ENCODE peak calls at places on chromosomes 16 and 17, in five cellular contexts. One of them, this sample, is unnamed.

GRCh38 chr17:56908061-56908542 is 5.7 kb downstream of the TRIM25 start:
- DNase-seq in psoas muscle: peak
- DNase-seq in fibroblast of pulmonary artery: no peak
- DNase-seq in lung: peak
- DNase-seq in A549: no peak
- DNase-seq in this sample: no peak

GRCh38 chr17:31561469-31562412 is 170.3 kb downstream of the RAB11FIP4 start:
- DNase-seq in psoas muscle: no peak
- DNase-seq in fibroblast of pulmonary artery: peak
- DNase-seq in lung: no peak
- DNase-seq in A549: no peak
- DNase-seq in this sample: peak

GRCh38 chr17:73118876-73119485 is 26.5 kb upstream of the SLC39A11 start:
- DNase-seq in psoas muscle: no peak
- DNase-seq in fibroblast of pulmonary artery: no peak
- DNase-seq in lung: no peak
- DNase-seq in A549: no peak
- DNase-seq in this sample: no peak

GRCh38 chr16:77213542-77214108 is 14.4 kb downstream of the SYCE1L start:
- DNase-seq in psoas muscle: no peak
- DNase-seq in fibroblast of pulmonary artery: peak
- DNase-seq in lung: peak
- DNase-seq in A549: peak
- DNase-seq in this sample: no peak

GRCh38 chr16:14106457-14106856 is 35.3 kb downstream of the MRTFB start:
- DNase-seq in psoas muscle: no peak
- DNase-seq in fibroblast of pulmonary artery: no peak
- DNase-seq in lung: no peak
- DNase-seq in A549: no peak
- DNase-seq in this sample: no peak

GRCh38 chr16:71895679-71896385 is 501 bp downstream of the IST1 start:
- DNase-seq in psoas muscle: peak
- DNase-seq in fibroblast of pulmonary artery: peak
- DNase-seq in lung: peak
- DNase-seq in A549: peak
- DNase-seq in this sample: peak

GRCh38 chr16:81095653-81095952 is 592 bp downstream of the GCSH start:
- DNase-seq in psoas muscle: no peak
- DNase-seq in fibroblast of pulmonary artery: no peak
- DNase-seq in lung: no peak
- DNase-seq in A549: no peak
- DNase-seq in this sample: peak

GRCh38 chr16:48525201-48526057 is 84.6 kb downstream of the N4BP1 start:
- DNase-seq in psoas muscle: no peak
- DNase-seq in fibroblast of pulmonary artery: no peak
- DNase-seq in lung: no peak
- DNase-seq in A549: no peak
- DNase-seq in this sample: no peak

GRCh38 chr17:74380959-74381808 is 13.9 kb downstream of the GPR142 start:
- DNase-seq in psoas muscle: peak
- DNase-seq in fibroblast of pulmonary artery: no peak
- DNase-seq in lung: no peak
- DNase-seq in A549: no peak
- DNase-seq in this sample: no peak

GRCh38 chr16:19898924-19899604 is 14.4 kb upstream of the GPRC5B start:
- DNase-seq in psoas muscle: no peak
- DNase-seq in fibroblast of pulmonary artery: peak
- DNase-seq in lung: peak
- DNase-seq in A549: peak
- DNase-seq in this sample: peak

GRCh38 chr17:75645889-75646625 is 12.8 kb downstream of the SMIM5 start:
- DNase-seq in psoas muscle: no peak
- DNase-seq in fibroblast of pulmonary artery: peak
- DNase-seq in lung: peak
- DNase-seq in A549: peak
- DNase-seq in this sample: peak

GRCh38 chr16:54690710-54691109 is 240.0 kb upstream of the IRX5 start:
- DNase-seq in psoas muscle: no peak
- DNase-seq in fibroblast of pulmonary artery: no peak
- DNase-seq in lung: no peak
- DNase-seq in A549: no peak
- DNase-seq in this sample: no peak

DNA sequence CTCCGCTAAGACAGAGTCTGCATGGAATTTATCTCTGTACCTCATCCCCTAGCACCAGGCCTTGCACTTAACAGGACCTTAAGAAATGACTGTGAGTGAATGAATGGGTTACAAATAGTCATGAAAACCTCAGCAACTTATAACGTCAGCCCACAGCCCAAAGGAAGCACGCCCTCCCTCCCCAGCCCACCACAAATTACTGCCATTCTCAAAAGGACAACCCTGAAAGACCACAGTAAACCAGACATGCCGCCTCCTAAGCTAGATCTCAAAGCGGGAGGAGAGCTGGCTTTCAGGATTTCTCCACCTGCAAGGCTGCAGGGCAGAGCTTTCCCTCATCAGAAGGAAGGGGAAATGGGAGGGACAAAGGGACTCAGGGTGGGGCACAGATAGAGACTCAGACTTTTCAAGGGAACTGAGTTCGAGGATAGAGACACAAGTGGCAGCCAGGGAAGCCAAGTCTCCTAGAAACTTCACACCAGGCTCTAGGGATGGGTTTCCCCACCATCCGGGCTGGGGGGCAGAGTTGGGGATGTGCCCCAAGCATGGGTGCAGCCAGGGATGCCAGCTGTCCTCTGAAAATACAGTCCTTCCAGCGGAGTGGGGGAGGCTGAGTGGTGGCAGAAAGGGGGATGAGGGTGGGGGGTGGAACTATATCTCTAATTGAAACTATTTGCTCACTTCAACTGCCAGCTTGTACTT is 56.7 kb downstream of the PLXDC1 start:
- DNase-seq in psoas muscle: no peak
- DNase-seq in fibroblast of pulmonary artery: no peak
- DNase-seq in lung: no peak
- DNase-seq in A549: no peak
- DNase-seq in this sample: no peak
- H3K4me3 ChIP-seq in psoas muscle: no peak
- H3K4me3 ChIP-seq in fibroblast of pulmonary artery: no peak
- H3K4me3 ChIP-seq in lung: no peak
- H3K4me3 ChIP-seq in A549: no peak
- H3K4me3 ChIP-seq in this sample: no peak

DNA sequence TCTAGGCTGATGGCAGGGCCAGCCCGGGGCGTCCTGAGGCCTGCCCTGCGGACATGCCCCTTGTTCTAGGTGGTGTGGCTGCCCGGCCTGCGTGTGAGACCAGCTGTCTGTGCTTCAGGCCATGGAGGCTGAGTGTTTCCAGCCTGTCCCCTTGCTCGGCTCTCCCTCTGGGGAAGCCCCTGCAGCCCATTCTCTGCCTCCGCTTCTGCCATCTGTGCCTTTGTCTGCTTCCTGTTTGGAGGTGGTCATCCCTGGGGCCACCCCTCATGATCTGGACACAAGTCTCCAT is 184.7 kb downstream of the SEC14L1 start:
- DNase-seq in psoas muscle: no peak
- DNase-seq in fibroblast of pulmonary artery: no peak
- DNase-seq in lung: no peak
- DNase-seq in A549: no peak
- DNase-seq in this sample: no peak
- TF ChIP-seq CTCF in psoas muscle: no peak
- TF ChIP-seq CTCF in fibroblast of pulmonary artery: no peak
- TF ChIP-seq CTCF in lung: no peak
- TF ChIP-seq CTCF in A549: no peak
- TF ChIP-seq CTCF in this sample: no peak

GRCh38 chr17:79987890-79988162 is 47.8 kb downstream of the TBC1D16 start:
- DNase-seq in psoas muscle: no peak
- DNase-seq in fibroblast of pulmonary artery: no peak
- DNase-seq in lung: no peak
- DNase-seq in A549: no peak
- DNase-seq in this sample: no peak
- H3K4me3 ChIP-seq in psoas muscle: no peak
- H3K4me3 ChIP-seq in fibroblast of pulmonary artery: no peak
- H3K4me3 ChIP-seq in lung: no peak
- H3K4me3 ChIP-seq in A549: peak
- H3K4me3 ChIP-seq in this sample: no peak

GRCh38 chr16:72937360-72937759 is 110.6 kb downstream of the ZFHX3 start:
- DNase-seq in psoas muscle: no peak
- DNase-seq in fibroblast of pulmonary artery: no peak
- DNase-seq in lung: no peak
- DNase-seq in A549: peak
- DNase-seq in this sample: no peak

GRCh38 chr16:72940886-72941285 is 107.0 kb downstream of the ZFHX3 start:
- DNase-seq in psoas muscle: no peak
- DNase-seq in fibroblast of pulmonary artery: no peak
- DNase-seq in lung: no peak
- DNase-seq in A549: no peak
- DNase-seq in this sample: no peak

GRCh38 chr16:72937916-72938315 is 110.0 kb downstream of the ZFHX3 start:
- DNase-seq in psoas muscle: no peak
- DNase-seq in fibroblast of pulmonary artery: no peak
- DNase-seq in lung: no peak
- DNase-seq in A549: no peak
- DNase-seq in this sample: no peak

GRCh38 chr16:72938426-72939164 is 109.3 kb downstream of the ZFHX3 start:
- DNase-seq in psoas muscle: peak
- DNase-seq in fibroblast of pulmonary artery: peak
- DNase-seq in lung: peak
- DNase-seq in A549: peak
- DNase-seq in this sample: no peak

GRCh38 chr16:72939247-72939646 is 108.7 kb downstream of the ZFHX3 start:
- DNase-seq in psoas muscle: no peak
- DNase-seq in fibroblast of pulmonary artery: peak
- DNase-seq in lung: no peak
- DNase-seq in A549: peak
- DNase-seq in this sample: no peak
- TF ChIP-seq CTCF in psoas muscle: peak
- TF ChIP-seq CTCF in fibroblast of pulmonary artery: peak
- TF ChIP-seq CTCF in lung: no peak
- TF ChIP-seq CTCF in A549: peak
- TF ChIP-seq CTCF in this sample: no peak

GRCh38 chr16:50193594-50193993 is 40.5 kb downstream of the TENT4B start:
- DNase-seq in psoas muscle: no peak
- DNase-seq in fibroblast of pulmonary artery: no peak
- DNase-seq in lung: no peak
- DNase-seq in A549: no peak
- DNase-seq in this sample: no peak

GRCh38 chr16:50195276-50195675 is 42.2 kb downstream of the TENT4B start:
- DNase-seq in psoas muscle: no peak
- DNase-seq in fibroblast of pulmonary artery: no peak
- DNase-seq in lung: no peak
- DNase-seq in A549: no peak
- DNase-seq in this sample: no peak

GRCh38 chr16:50197582-50197981 is 44.5 kb downstream of the TENT4B start:
- DNase-seq in psoas muscle: no peak
- DNase-seq in fibroblast of pulmonary artery: no peak
- DNase-seq in lung: no peak
- DNase-seq in A549: no peak
- DNase-seq in this sample: no peak

GRCh38 chr16:50196736-50197135 is 43.6 kb downstream of the TENT4B start:
- DNase-seq in psoas muscle: no peak
- DNase-seq in fibroblast of pulmonary artery: no peak
- DNase-seq in lung: no peak
- DNase-seq in A549: no peak
- DNase-seq in this sample: no peak

GRCh38 chr16:50195756-50196155 is 42.6 kb downstream of the TENT4B start:
- DNase-seq in psoas muscle: no peak
- DNase-seq in fibroblast of pulmonary artery: no peak
- DNase-seq in lung: no peak
- DNase-seq in A549: no peak
- DNase-seq in this sample: no peak
- H3K4me3 ChIP-seq in psoas muscle: no peak
- H3K4me3 ChIP-seq in fibroblast of pulmonary artery: no peak
- H3K4me3 ChIP-seq in lung: no peak
- H3K4me3 ChIP-seq in A549: no peak
- H3K4me3 ChIP-seq in this sample: no peak

This sample was measured in Caco-2.